ENCODE peak calls at places on chromosomes 5 and 9, in eight cellular contexts. C, M, R, W, J, H, T and I are unnamed samples.

GRCh38 chr9:76353280-76353679 is 40.9 kb downstream of the RFK start:
- DNase-seq in C (no peak), M (no peak), R (no peak), W (no peak), J (no peak), H (peak; percentile 12), T (no peak), I (no peak)

GRCh38 chr5:153718713-153719112 is 228.2 kb downstream of the GRIA1 start:
- DNase-seq in C (no peak), M (no peak), R (no peak), W (no peak), J (no peak), H (no peak), T (no peak), I (no peak)

GRCh38 chr5:179337227-179338122 is 7.8 kb downstream of the ADAMTS2 start:
- DNase-seq in C (no peak), M (no peak), R (no peak), W (no peak), J (no peak), H (no peak), T (no peak), I (no peak)

GRCh38 chr9:133979124-133979920 is 12.8 kb downstream of the VAV2 start:
- DNase-seq in C (peak; percentile 12), M (peak; percentile 80), R (peak; percentile 38), W (peak; percentile 37), J (no peak), H (no peak), T (no peak), I (no peak)

GRCh38 chr5:157219491-157220271 is 39.0 kb downstream of the ITK start:
- DNase-seq in C (no peak), M (no peak), R (no peak), W (no peak), J (no peak), H (no peak), T (peak; percentile 50), I (no peak)

GRCh38 chr9:109286571-109286977 is 34.3 kb downstream of the EPB41L4B start:
- DNase-seq in C (no peak), M (no peak), R (no peak), W (peak; percentile 33), J (no peak), H (peak; percentile 9), T (no peak), I (peak; percentile 52)

GRCh38 chr5:168883253-168883880 is 304.2 kb upstream of the PANK3 start:
- DNase-seq in C (peak; percentile 53), M (no peak), R (peak; percentile 51), W (no peak), J (no peak), H (no peak), T (no peak), I (no peak)

GRCh38 chr5:1008451-1009358 is at the start of gene NKD2:
- DNase-seq in C (peak; percentile 66), M (no peak), R (peak; percentile 93), W (no peak), J (no peak), H (peak; percentile 53), T (no peak), I (peak; percentile 29)

GRCh38 chr5:133952729-133953567 is 15.5 kb downstream of the C5orf15 start:
- DNase-seq in C (no peak), M (no peak), R (no peak), W (peak; percentile 95), J (no peak), H (no peak), T (no peak), I (no peak)

GRCh38 chr9:111961575-111961974 is 65.0 kb downstream of the UGCG start:
- DNase-seq in C (no peak), M (no peak), R (no peak), W (peak; percentile 86), J (no peak), H (peak; percentile 42), T (no peak), I (peak; percentile 84)

GRCh38 chr5:149962040-149962439 is 1.5 kb downstream of the SLC26A2 start:
- DNase-seq in C (no peak), M (peak; percentile 39), R (peak; percentile 73), W (peak; percentile 68), J (no peak), H (peak; percentile 58), T (no peak), I (peak; percentile 80)

GRCh38 chr9:131276891-131277672 is 772 bp upstream of the FAM78A start:
- DNase-seq in C (no peak), M (no peak), R (peak; percentile 68), W (no peak), J (no peak), H (peak; percentile 92), T (no peak), I (no peak)

DNA sequence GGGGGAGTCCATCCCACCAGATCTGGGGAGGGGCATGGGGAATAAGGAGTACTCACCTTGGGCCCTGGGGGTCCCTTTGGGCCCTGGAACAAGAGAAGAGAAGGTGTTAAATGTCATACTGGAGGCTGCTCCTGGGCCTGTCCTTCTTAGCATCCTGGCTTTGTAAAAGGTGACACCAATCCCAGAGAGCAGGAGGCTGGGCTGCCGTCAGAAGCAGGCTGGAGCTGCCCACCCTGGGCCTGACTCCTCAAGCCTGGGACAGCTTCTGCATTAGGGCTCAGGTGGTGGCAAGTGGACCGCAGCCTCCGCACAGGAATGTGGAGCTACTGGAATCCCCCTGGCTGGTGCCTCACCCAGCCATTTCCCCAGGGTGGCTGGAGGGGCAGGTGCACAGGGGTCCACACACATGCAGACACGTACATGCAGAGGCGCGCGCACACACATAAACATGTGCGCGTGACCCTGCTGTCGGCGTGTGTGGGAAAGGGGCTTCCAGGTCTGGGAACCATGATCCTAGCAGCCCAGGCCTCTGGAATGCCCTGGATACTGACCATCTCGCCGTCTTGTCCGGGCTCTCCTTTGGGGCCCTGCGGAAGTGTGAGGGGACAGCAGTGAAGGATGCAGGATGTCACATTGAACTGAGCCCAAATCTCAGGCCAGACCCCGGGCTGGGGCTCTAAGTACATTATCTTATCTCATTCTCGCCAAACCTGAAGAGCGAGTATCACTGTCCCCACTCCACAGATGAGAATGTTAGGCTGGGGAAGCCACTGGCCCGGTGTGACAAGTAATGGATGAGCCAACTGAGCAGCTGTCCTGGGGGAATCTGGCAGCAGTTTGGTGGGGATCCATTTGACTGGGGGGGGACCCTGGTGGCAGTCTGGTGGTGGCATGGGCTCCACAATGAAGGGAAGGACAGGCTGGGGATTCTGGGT is 29.3 kb upstream of the PHYKPL start:
- DNase-seq in C (no peak), M (no peak), R (no peak), W (no peak), J (no peak), H (no peak), T (no peak), I (no peak)
- TF ChIP-seq USF2 in C (no peak), M (no peak), R (no peak), W (no peak), J (no peak), H (no peak), T (no peak), I (no peak)

DNA sequence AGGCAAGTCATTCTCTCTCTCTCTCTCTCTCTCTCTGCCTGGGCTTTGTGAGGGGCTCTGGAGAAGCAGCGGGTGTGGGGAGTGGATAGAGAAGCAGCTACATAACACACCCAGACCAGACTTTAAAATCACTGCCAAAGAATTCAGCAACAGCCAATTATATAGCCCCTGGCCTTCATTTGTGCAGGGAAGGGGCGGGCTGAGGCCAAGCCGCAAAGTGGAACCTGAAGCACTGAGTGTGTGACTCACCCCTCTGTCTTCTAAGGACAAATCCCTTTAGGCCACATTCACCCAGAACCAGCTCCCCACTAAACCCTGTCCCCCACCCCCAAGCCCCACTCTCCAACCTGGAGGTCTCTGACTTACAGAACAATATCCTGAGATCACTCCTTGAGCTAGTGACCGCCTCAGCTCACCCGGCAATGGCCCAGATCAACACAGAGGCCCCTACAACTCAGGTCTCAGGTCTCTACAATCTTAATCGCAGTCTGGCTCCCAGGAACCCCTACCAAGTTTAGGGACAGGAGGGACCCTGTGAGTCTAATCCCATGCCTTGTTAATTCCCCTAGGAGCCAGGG is 6.0 kb downstream of the B4GALT1 start:
- DNase-seq in C (no peak), M (no peak), R (peak; percentile 62), W (peak; percentile 98), J (no peak), H (peak; percentile 41), T (no peak), I (peak; percentile 90)
- TF ChIP-seq USF2 in C (no peak), M (no peak), R (no peak), W (no peak), J (no peak), H (no peak), T (no peak), I (no peak)

GRCh38 chr9:86778761-86779160 is 168.5 kb downstream of the GAS1 start:
- DNase-seq in C (no peak), M (no peak), R (no peak), W (no peak), J (no peak), H (no peak), T (no peak), I (no peak)

GRCh38 chr9:86788456-86788855 is 158.8 kb downstream of the GAS1 start:
- DNase-seq in C (no peak), M (no peak), R (no peak), W (peak; percentile 92), J (no peak), H (no peak), T (no peak), I (no peak)

GRCh38 chr9:86783884-86784283 is 163.4 kb downstream of the GAS1 start:
- DNase-seq in C (no peak), M (no peak), R (no peak), W (peak; percentile 90), J (no peak), H (no peak), T (no peak), I (no peak)
- TF ChIP-seq USF2 in C (no peak), M (no peak), R (no peak), W (no peak), J (no peak), H (no peak), T (no peak), I (no peak)

GRCh38 chr9:95077053-95077765 is 240.3 kb downstream of the FANCC start:
- DNase-seq in C (no peak), M (no peak), R (no peak), W (no peak), J (no peak), H (no peak), T (no peak), I (no peak)

GRCh38 chr9:95078516-95078915 is 239.0 kb downstream of the FANCC start:
- DNase-seq in C (no peak), M (no peak), R (no peak), W (no peak), J (no peak), H (no peak), T (no peak), I (no peak)

GRCh38 chr9:95077766-95078382 is 239.6 kb downstream of the FANCC start:
- DNase-seq in C (no peak), M (no peak), R (no peak), W (no peak), J (no peak), H (no peak), T (no peak), I (no peak)

GRCh38 chr9:95075700-95076099 is 241.8 kb downstream of the FANCC start:
- DNase-seq in C (no peak), M (no peak), R (no peak), W (no peak), J (no peak), H (no peak), T (no peak), I (no peak)

DNA sequence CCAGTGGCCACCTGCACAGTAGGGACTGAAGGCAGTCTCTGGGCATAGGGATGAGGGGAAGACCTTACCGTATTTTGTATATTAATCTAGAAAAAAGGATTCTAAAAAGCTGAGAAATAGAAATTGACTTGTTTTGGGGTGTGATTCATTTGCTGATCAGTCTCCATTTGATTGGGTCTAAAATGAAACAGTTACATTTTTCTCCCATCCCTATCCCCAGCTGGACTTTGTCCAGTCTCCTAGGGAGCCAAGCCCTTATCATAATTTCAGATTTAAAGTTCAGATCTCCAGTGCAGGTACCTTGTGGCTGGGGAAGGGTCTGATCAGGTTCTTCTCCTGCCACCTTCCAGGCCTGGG is 240.8 kb downstream of the FANCC start:
- DNase-seq in C (no peak), M (no peak), R (no peak), W (no peak), J (no peak), H (no peak), T (no peak), I (no peak)
- TF ChIP-seq USF2 in C (no peak), M (no peak), R (no peak), W (no peak), J (no peak), H (no peak), T (no peak), I (no peak)